ENCODE peak calls at places on chromosome 14, in seven cellular contexts. E, J, L, Q, D, P and A are unnamed samples.

GRCh38 chr14:24789277-24789832 is 155.4 kb upstream of the GZMB start:
- DNase-seq in E (no peak), J (no peak), L (no peak), Q (no peak), D (no peak), P (no peak), A (no peak)

GRCh38 chr14:91681116-91681515 is 50.8 kb downstream of the CATSPERB start:
- DNase-seq in E (no peak), J (no peak), L (no peak), Q (no peak), D (no peak), P (no peak), A (no peak)

GRCh38 chr14:97213720-97214119 is 416.5 kb downstream of the VRK1 start:
- DNase-seq in E (no peak), J (no peak), L (no peak), Q (no peak), D (no peak), P (no peak), A (no peak)

GRCh38 chr14:72610831-72611200 is 283.1 kb downstream of the DPF3 start:
- DNase-seq in E (no peak), J (no peak), L (no peak), Q (no peak), D (no peak), P (no peak), A (no peak)

GRCh38 chr14:51093371-51094281 is 1.3 kb downstream of the TRIM9 start:
- DNase-seq in E (peak), J (peak), L (peak), Q (peak), D (no peak), P (no peak), A (peak)

GRCh38 chr14:92316937-92317336 is 6.0 kb upstream of the SLC24A4 start:
- DNase-seq in E (no peak), J (no peak), L (no peak), Q (no peak), D (no peak), P (no peak), A (no peak)

GRCh38 chr14:103693514-103693913 is 21.7 kb downstream of the XRCC3 start:
- DNase-seq in E (no peak), J (no peak), L (no peak), Q (no peak), D (no peak), P (no peak), A (no peak)

GRCh38 chr14:29584992-29585391 is 342.7 kb downstream of the PRKD1 start:
- DNase-seq in E (no peak), J (no peak), L (peak), Q (peak), D (peak), P (peak), A (no peak)

GRCh38 chr14:77094672-77095284 is 3.3 kb upstream of the CIPC start:
- DNase-seq in E (peak), J (peak), L (peak), Q (peak), D (peak), P (peak), A (no peak)

GRCh38 chr14:83976223-83976770 is 1553.6 kb upstream of the FLRT2 start:
- DNase-seq in E (no peak), J (no peak), L (no peak), Q (no peak), D (no peak), P (no peak), A (no peak)

GRCh38 chr14:52313903-52314481 is at the start of gene PTGER2:
- DNase-seq in E (peak), J (peak), L (peak), Q (peak), D (peak), P (peak), A (no peak)

GRCh38 chr14:95097385-95097784 is 59.9 kb downstream of the DICER1 start:
- DNase-seq in E (no peak), J (no peak), L (no peak), Q (no peak), D (peak), P (peak), A (no peak)

GRCh38 chr14:75001261-75001660 is 1.5 kb upstream of the EIF2B2 start:
- DNase-seq in E (no peak), J (no peak), L (no peak), Q (no peak), D (no peak), P (no peak), A (no peak)

GRCh38 chr14:106586098-106586704 is 1059.8 kb downstream of the TMEM121 start:
- DNase-seq in E (peak), J (peak), L (no peak), Q (no peak), D (no peak), P (no peak), A (no peak)

GRCh38 chr14:57747036-57747435 is 118.9 kb downstream of the SLC35F4 start:
- DNase-seq in E (no peak), J (no peak), L (no peak), Q (no peak), D (peak), P (no peak), A (no peak)

GRCh38 chr14:50215416-50215815 is 16.0 kb downstream of the SOS2 start:
- DNase-seq in E (no peak), J (no peak), L (no peak), Q (no peak), D (no peak), P (no peak), A (no peak)

GRCh38 chr14:89336338-89336737 is 80.7 kb downstream of the FOXN3 start:
- DNase-seq in E (no peak), J (no peak), L (peak), Q (no peak), D (no peak), P (no peak), A (no peak)

GRCh38 chr14:96804821-96805374 is 7.7 kb downstream of the VRK1 start:
- DNase-seq in E (no peak), J (no peak), L (no peak), Q (no peak), D (no peak), P (no peak), A (no peak)

GRCh38 chr14:75610839-75611238 is 32.4 kb downstream of the FLVCR2 start:
- DNase-seq in E (no peak), J (no peak), L (no peak), Q (no peak), D (no peak), P (no peak), A (no peak)

GRCh38 chr14:101735453-101735852 is 26.1 kb upstream of the PPP2R5C start:
- DNase-seq in E (no peak), J (no peak), L (no peak), Q (no peak), D (no peak), P (no peak), A (no peak)

GRCh38 chr14:41144370-41144769 is 462.3 kb upstream of the LRFN5 start:
- DNase-seq in E (no peak), J (no peak), L (no peak), Q (no peak), D (no peak), P (no peak), A (no peak)

GRCh38 chr14:43692706-43693105 is 814.4 kb downstream of the FSCB start:
- DNase-seq in E (no peak), J (no peak), L (no peak), Q (no peak), D (peak), P (no peak), A (no peak)

GRCh38 chr14:24673059-24673458 is 39.1 kb upstream of the GZMB start:
- DNase-seq in E (no peak), J (no peak), L (no peak), Q (no peak), D (no peak), P (no peak), A (no peak)

GRCh38 chr14:33512201-33512600 is 438.7 kb downstream of the EGLN3 start:
- DNase-seq in E (no peak), J (no peak), L (no peak), Q (no peak), D (peak), P (peak), A (no peak)

GRCh38 chr14:99321955-99322730 is 50.1 kb upstream of the BCL11B start:
- DNase-seq in E (no peak), J (no peak), L (no peak), Q (no peak), D (no peak), P (no peak), A (no peak)

GRCh38 chr14:28751467-28752058 is 15.0 kb upstream of the FOXG1 start:
- DNase-seq in E (no peak), J (peak), L (peak), Q (no peak), D (peak), P (peak), A (no peak)

GRCh38 chr14:70885343-70886014 is 21.8 kb upstream of the PCNX1 start:
- DNase-seq in E (no peak), J (no peak), L (no peak), Q (no peak), D (no peak), P (no peak), A (no peak)

GRCh38 chr14:64465208-64465821 is at the start of gene AKAP5:
- DNase-seq in E (peak), J (peak), L (peak), Q (peak), D (no peak), P (no peak), A (peak)

GRCh38 chr14:34699873-34700621 is 14.3 kb downstream of the CFL2 start:
- DNase-seq in E (no peak), J (no peak), L (no peak), Q (no peak), D (peak), P (peak), A (no peak)

GRCh38 chr14:36655054-36655381 is 6.6 kb upstream of the PAX9 start:
- DNase-seq in E (no peak), J (no peak), L (peak), Q (no peak), D (no peak), P (no peak), A (no peak)

GRCh38 chr14:93657875-93658274 is 130.4 kb downstream of the PRIMA1 start:
- DNase-seq in E (no peak), J (no peak), L (no peak), Q (no peak), D (no peak), P (no peak), A (no peak)

GRCh38 chr14:95444132-95445129 is 72.0 kb downstream of the SYNE3 start:
- DNase-seq in E (no peak), J (no peak), L (no peak), Q (no peak), D (no peak), P (no peak), A (no peak)

GRCh38 chr14:97692084-97692483 is 894.9 kb downstream of the VRK1 start:
- DNase-seq in E (no peak), J (no peak), L (no peak), Q (no peak), D (no peak), P (no peak), A (no peak)

GRCh38 chr14:58832010-58832409 is 194.2 kb downstream of the DACT1 start:
- DNase-seq in E (no peak), J (no peak), L (no peak), Q (no peak), D (no peak), P (no peak), A (no peak)

GRCh38 chr14:75046275-75046674 is 5.0 kb downstream of the MLH3 start:
- DNase-seq in E (no peak), J (no peak), L (no peak), Q (no peak), D (no peak), P (no peak), A (no peak)

GRCh38 chr14:60862283-60862682 is 118.6 kb downstream of the TRMT5 start:
- DNase-seq in E (no peak), J (no peak), L (no peak), Q (no peak), D (peak), P (no peak), A (no peak)